ENCODE peak calls at places on chromosomes 12 and 14, in ten cellular contexts. I is body of pancreas; Y is RWPE2; C is CD4-positive, CD25-positive, alpha-beta regulatory T cell; R is heart right ventricle; N is suprapubic skin; S is fibroblast of lung; T is gastrocnemius medialis; H is PC-3; L is iPS DF 6.9. E is an unnamed sample. For H3K27me3 and H3K36me3, the result is how much of the 10 kb centered on the place peaks cover.

GRCh38 chr14:93969082-93969828 is 7.1 kb downstream of the ASB2 start:
- DNase-seq in I (no peak), Y (no peak), C (no peak), R (peak), N (no peak), S (no peak), T (peak), H (no peak), L (no peak), E (no peak)

GRCh38 chr12:25397001-25397400 is 146.3 kb upstream of the KRAS start:
- DNase-seq in I (no peak), Y (no peak), C (no peak), R (no peak), N (no peak), S (no peak), T (no peak), H (no peak), L (no peak), E (no peak)

GRCh38 chr12:1922985-1923384 is 4.5 kb upstream of the CACNA2D4 start:
- DNase-seq in I (no peak), Y (no peak), C (no peak), R (no peak), N (no peak), S (no peak), T (no peak), H (no peak), L (no peak), E (no peak)

GRCh38 chr12:117671734-117672133 is 297.1 kb downstream of the KSR2 start:
- DNase-seq in I (peak), Y (no peak), C (no peak), R (no peak), N (no peak), S (peak), T (peak), H (peak), L (peak), E (peak)

GRCh38 chr14:33671556-33671955 is 279.3 kb downstream of the EGLN3 start:
- DNase-seq in I (no peak), Y (no peak), C (no peak), R (no peak), N (no peak), S (peak), T (no peak), H (no peak), L (no peak), E (no peak)

GRCh38 chr12:70078161-70078560 is 165.1 kb upstream of the CNOT2 start:
- DNase-seq in I (no peak), Y (no peak), C (no peak), R (no peak), N (no peak), S (no peak), T (no peak), H (no peak), L (no peak), E (no peak)

GRCh38 chr14:99513946-99514551 is 32.8 kb downstream of the CCNK start:
- DNase-seq in I (no peak), Y (no peak), C (no peak), R (no peak), N (no peak), S (no peak), T (no peak), H (no peak), L (no peak), E (no peak)

GRCh38 chr12:111842556-111843396 is 748 bp downstream of the MAPKAPK5 start:
- DNase-seq in I (peak), Y (no peak), C (no peak), R (no peak), N (peak), S (peak), T (no peak), H (peak), L (no peak), E (peak)

GRCh38 chr12:49413796-49414195 is 46.5 kb downstream of the SPATS2 start:
- DNase-seq in I (no peak), Y (no peak), C (no peak), R (no peak), N (no peak), S (no peak), T (no peak), H (peak), L (no peak), E (no peak)

GRCh38 chr12:127803545-127803944 is 463.4 kb upstream of the TMEM132C start:
- DNase-seq in I (no peak), Y (no peak), C (no peak), R (no peak), N (no peak), S (peak), T (no peak), H (no peak), L (no peak), E (peak)

GRCh38 chr12:3453947-3454675 is 36.9 kb upstream of the PRMT8 start:
- DNase-seq in I (no peak), Y (peak), C (no peak), R (no peak), N (no peak), S (peak), T (no peak), H (peak), L (no peak), E (peak)

GRCh38 chr14:54147285-54147684 is 190.7 kb upstream of the BMP4 start:
- DNase-seq in I (no peak), Y (no peak), C (no peak), R (no peak), N (no peak), S (peak), T (no peak), H (peak), L (no peak), E (peak)

GRCh38 chr12:117120787-117121186 is 21.6 kb upstream of the TESC start:
- DNase-seq in I (no peak), Y (no peak), C (no peak), R (no peak), N (no peak), S (no peak), T (no peak), H (no peak), L (no peak), E (no peak)

GRCh38 chr12:99224237-99224636 is 423.3 kb upstream of the GARIN6 start:
- DNase-seq in I (no peak), Y (no peak), C (no peak), R (no peak), N (no peak), S (no peak), T (no peak), H (no peak), L (no peak), E (no peak)

GRCh38 chr14:76313303-76313702 is 62.6 kb upstream of the ESRRB start:
- DNase-seq in I (no peak), Y (peak), C (no peak), R (no peak), N (no peak), S (no peak), T (no peak), H (no peak), L (no peak), E (no peak)

GRCh38 chr12:125687820-125688219 is 622.6 kb downstream of the AACS start:
- DNase-seq in I (no peak), Y (no peak), C (no peak), R (no peak), N (no peak), S (no peak), T (no peak), H (no peak), L (no peak), E (no peak)

GRCh38 chr14:96627386-96627785 is 125.2 kb downstream of the PAPOLA start:
- DNase-seq in I (no peak), Y (no peak), C (no peak), R (no peak), N (no peak), S (no peak), T (no peak), H (no peak), L (no peak), E (no peak)

GRCh38 chr14:105060751-105061427 is 4.3 kb downstream of the GPR132 start:
- DNase-seq in I (peak), Y (peak), C (peak), R (no peak), N (peak), S (no peak), T (no peak), H (no peak), L (no peak), E (no peak)

GRCh38 chr12:89693639-89694202 is 14.9 kb downstream of the ATP2B1 start:
- DNase-seq in I (no peak), Y (no peak), C (no peak), R (no peak), N (no peak), S (peak), T (no peak), H (no peak), L (no peak), E (no peak)

GRCh38 chr12:52007158-52007921 is 594 bp downstream of the TAMALIN start:
- DNase-seq in I (peak), Y (no peak), C (peak), R (peak), N (peak), S (no peak), T (no peak), H (no peak), L (no peak), E (no peak)

GRCh38 chr12:63918788-63919300 is 74.3 kb downstream of the SRGAP1 start:
- DNase-seq in I (no peak), Y (no peak), C (no peak), R (no peak), N (no peak), S (peak), T (no peak), H (peak), L (no peak), E (peak)

GRCh38 chr14:104253901-104254353 is 115.5 kb downstream of the KIF26A start:
- DNase-seq in I (no peak), Y (peak), C (no peak), R (no peak), N (no peak), S (no peak), T (no peak), H (no peak), L (no peak), E (no peak)

GRCh38 chr12:112907415-112908157 is 824 bp downstream of the OAS1 start:
- DNase-seq in I (peak), Y (no peak), C (no peak), R (no peak), N (no peak), S (no peak), T (no peak), H (no peak), L (no peak), E (no peak)

GRCh38 chr12:79366374-79366773 is 324.4 kb downstream of the PAWR start:
- DNase-seq in I (no peak), Y (no peak), C (no peak), R (no peak), N (no peak), S (no peak), T (no peak), H (no peak), L (no peak), E (no peak)

GRCh38 chr14:24952851-24953666 is 96.9 kb downstream of the STXBP6 start:
- DNase-seq in I (no peak), Y (no peak), C (no peak), R (no peak), N (no peak), S (no peak), T (no peak), H (peak), L (peak), E (peak)

GRCh38 chr14:58637391-58638230 is at the start of gene DACT1:
- DNase-seq in I (peak), Y (no peak), C (peak), R (peak), N (peak), S (peak), T (peak), H (peak), L (no peak), E (peak)

GRCh38 chr14:85528080-85528881 is 1.7 kb upstream of the FLRT2 start:
- DNase-seq in I (peak), Y (no peak), C (no peak), R (no peak), N (no peak), S (peak), T (peak), H (peak), L (no peak), E (peak)

GRCh38 chr12:67940780-67941243 is 48.4 kb upstream of the IFNG-AS1 start:
- DNase-seq in I (no peak), Y (no peak), C (no peak), R (no peak), N (no peak), S (peak), T (no peak), H (peak), L (no peak), E (no peak)

GRCh38 chr12:127133675-127134335 is 1133.2 kb upstream of the TMEM132C start:
- DNase-seq in I (no peak), Y (no peak), C (no peak), R (no peak), N (no peak), S (no peak), T (no peak), H (peak), L (no peak), E (no peak)

GRCh38 chr12:115185529-115185928 is 501.6 kb upstream of the TBX3 start:
- DNase-seq in I (no peak), Y (no peak), C (no peak), R (no peak), N (no peak), S (peak), T (no peak), H (no peak), L (no peak), E (peak)

GRCh38 chr12:51827925-51828818 is 20.3 kb downstream of the FIGNL2 start:
- DNase-seq in I (no peak), Y (no peak), C (peak), R (no peak), N (no peak), S (peak), T (no peak), H (peak), L (no peak), E (no peak)

GRCh38 chr14:73887704-73888459 is 1.2 kb downstream of the ZNF410 start:
- DNase-seq in I (no peak), Y (no peak), C (peak), R (no peak), N (no peak), S (no peak), T (no peak), H (peak), L (no peak), E (no peak)

GRCh38 chr14:51818748-51819386 is 41.5 kb upstream of the GNG2 start:
- DNase-seq in I (no peak), Y (no peak), C (no peak), R (no peak), N (no peak), S (no peak), T (no peak), H (peak), L (no peak), E (no peak)

GRCh38 chr14:35414365-35414764 is 9.8 kb upstream of the NFKBIA start:
- DNase-seq in I (no peak), Y (no peak), C (no peak), R (no peak), N (no peak), S (peak), T (no peak), H (peak), L (no peak), E (no peak)

GRCh38 chr14:38121280-38121679 is 86.4 kb upstream of the SSTR1 start:
- DNase-seq in I (no peak), Y (no peak), C (no peak), R (no peak), N (no peak), S (no peak), T (no peak), H (no peak), L (no peak), E (no peak)

GRCh38 chr12:126362490-126362889 is 1297.3 kb downstream of the AACS start:
- DNase-seq in I (no peak), Y (no peak), C (no peak), R (no peak), N (no peak), S (peak), T (no peak), H (no peak), L (no peak), E (no peak)

GRCh38 chr14:80638620-80639215 is 302.8 kb downstream of the CEP128 start:
- DNase-seq in I (no peak), Y (no peak), C (no peak), R (no peak), N (no peak), S (peak), T (no peak), H (peak), L (no peak), E (no peak)

GRCh38 chr12:130029151-130029550 is 125.3 kb upstream of the TMEM132D start:
- DNase-seq in I (no peak), Y (no peak), C (no peak), R (no peak), N (no peak), S (no peak), T (no peak), H (no peak), L (no peak), E (no peak)

GRCh38 chr12:51832708-51833107 is 15.8 kb downstream of the FIGNL2 start:
- DNase-seq in I (no peak), Y (no peak), C (no peak), R (no peak), N (no peak), S (no peak), T (no peak), H (no peak), L (no peak), E (no peak)

GRCh38 chr14:75222208-75222701 is 45.8 kb upstream of the TMED10 start:
- DNase-seq in I (peak), Y (peak), C (no peak), R (no peak), N (no peak), S (peak), T (peak), H (no peak), L (no peak), E (peak)

GRCh38 chr12:6612652-6613014 is 5.5 kb upstream of the CHD4 start:
- DNase-seq in I (no peak), Y (no peak), C (no peak), R (no peak), N (no peak), S (no peak), T (no peak), H (no peak), L (no peak), E (no peak)
- H3K4me3 ChIP-seq in I (no peak), Y (no peak), C (no peak), R (peak), N (peak), S (no peak), T (no peak), H (no peak), L (no peak), E (no peak)

GRCh38 chr14:60647837-60648168 is 1.5 kb downstream of the SIX1 start:
- DNase-seq in I (no peak), Y (no peak), C (no peak), R (no peak), N (no peak), S (no peak), T (no peak), H (no peak), L (no peak), E (no peak)
- H3K27me3 ChIP-seq in I (half or more), Y (under half), C (half or more), R (half or more), N (half or more), S (half or more), T (under half), H (under half), L (half or more), E (under half)

GRCh38 chr12:121806556-121807308 is 2.9 kb downstream of the SETD1B start:
- DNase-seq in I (no peak), Y (no peak), C (no peak), R (no peak), N (no peak), S (no peak), T (no peak), H (peak), L (no peak), E (no peak)
- H3K36me3 ChIP-seq in I (under half), Y (under half), C (under half), R (under half), N (under half), S (under half), T (under half), H (under half), L (under half), E (half or more)

GRCh38 chr14:88323086-88323519 is at the start of gene KCNK10:
- DNase-seq in I (no peak), Y (no peak), C (no peak), R (no peak), N (no peak), S (peak), T (no peak), H (no peak), L (no peak), E (no peak)

GRCh38 chr14:88321692-88322504 is 1.2 kb downstream of the KCNK10 start:
- DNase-seq in I (no peak), Y (no peak), C (no peak), R (no peak), N (no peak), S (no peak), T (no peak), H (no peak), L (no peak), E (no peak)

GRCh38 chr14:88322505-88323085 is 474 bp downstream of the KCNK10 start:
- DNase-seq in I (no peak), Y (no peak), C (no peak), R (no peak), N (no peak), S (no peak), T (no peak), H (no peak), L (no peak), E (no peak)

GRCh38 chr14:88325883-88326282 is 2.8 kb upstream of the KCNK10 start:
- DNase-seq in I (no peak), Y (no peak), C (no peak), R (no peak), N (no peak), S (no peak), T (no peak), H (no peak), L (no peak), E (no peak)

DNA sequence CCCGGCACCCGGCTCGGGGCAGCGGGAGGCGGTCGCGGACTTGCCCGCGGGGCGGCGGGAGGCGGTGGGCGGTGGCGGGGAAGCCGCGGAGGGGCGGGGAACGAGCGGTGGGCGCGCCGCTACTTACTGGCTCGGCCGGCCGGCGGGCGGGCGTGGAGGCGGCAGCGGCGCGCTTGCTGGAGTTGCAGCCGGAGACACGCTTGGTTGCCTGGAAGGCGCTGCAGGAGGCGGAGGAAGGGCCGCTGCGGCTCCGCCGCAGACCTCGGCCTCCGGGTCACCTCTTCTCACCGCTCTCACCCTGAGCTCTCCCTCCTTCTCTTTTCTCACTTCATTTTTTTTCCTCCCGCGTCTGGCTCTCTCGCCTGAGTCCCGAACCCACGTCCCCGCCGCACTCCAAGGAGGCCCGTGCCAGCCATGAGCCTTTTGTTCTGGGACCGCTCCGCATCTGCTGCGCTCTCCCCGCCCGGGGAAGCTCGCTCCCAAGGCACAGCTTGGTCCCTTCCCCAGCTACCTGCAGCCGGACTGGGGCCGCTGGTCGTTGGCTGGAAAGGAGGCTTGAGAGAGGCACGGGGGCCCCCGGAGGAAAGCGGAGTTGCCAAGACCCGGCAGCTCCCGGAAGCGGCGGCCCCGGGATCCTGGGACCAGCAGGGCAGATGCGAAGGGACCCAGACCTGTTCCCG is 591 bp upstream of the KCNK10 start:
- DNase-seq in I (peak), Y (no peak), C (no peak), R (peak), N (no peak), S (peak), T (no peak), H (no peak), L (no peak), E (peak)
- H3K4me3 ChIP-seq in I (no peak), Y (peak), C (no peak), R (peak), N (peak), S (peak), T (no peak), H (peak), L (peak), E (no peak)

GRCh38 chr12:207804-208203 is 6.2 kb downstream of the SLC6A12 start:
- DNase-seq in I (no peak), Y (no peak), C (no peak), R (no peak), N (no peak), S (no peak), T (no peak), H (no peak), L (no peak), E (no peak)
- H3K27me3 ChIP-seq in I (under half), Y (under half), C (under half), R (under half), N (under half), S (under half), T (under half), H (under half), L (under half), E (under half)